ENCODE peak calls at places on chromosome 17, in eight cellular contexts. I is DMS79, Q is iris pigment epithelial cell, L is H9, O is omental fat pad, W is aorta, P is lower lobe of right lung, H is T47D. N is an unnamed sample.

GRCh38 chr17:17150450-17150804 is 55.7 kb downstream of the PLD6 start:
- DNase-seq in L (no peak), Q (no peak), O (no peak), P (no peak), I (no peak), W (no peak), H (no peak), N (no peak)

GRCh38 chr17:74177018-74177450 is 26.4 kb upstream of the RPL38 start:
- DNase-seq in O (no peak), I (no peak), L (no peak), W (no peak), Q (peak), H (no peak), P (no peak), N (no peak)

GRCh38 chr17:72456026-72456569 is 335.3 kb downstream of the SOX9 start:
- DNase-seq in W (no peak), O (no peak), Q (peak), P (no peak), L (no peak), I (no peak), H (peak), N (no peak)

GRCh38 chr17:80698297-80698696 is 153.7 kb downstream of the RPTOR start:
- DNase-seq in I (no peak), Q (no peak), H (no peak), L (no peak), O (no peak), W (no peak), P (no peak), N (no peak)

GRCh38 chr17:41814195-41814594 is 1.4 kb downstream of the FKBP10 start:
- DNase-seq in P (no peak), W (no peak), L (no peak), O (no peak), Q (peak), I (no peak), H (no peak), N (no peak)

GRCh38 chr17:35057332-35057915 is 6.1 kb downstream of the RFFL start:
- DNase-seq in H (peak), L (no peak), W (no peak), Q (no peak), O (no peak), P (no peak), I (peak), N (no peak)

GRCh38 chr17:18027280-18027679 is 11.7 kb downstream of the ATPAF2 start:
- DNase-seq in H (no peak), L (no peak), Q (no peak), I (no peak), W (no peak), O (no peak), P (no peak), N (no peak)

GRCh38 chr17:19361326-19361725 is 1.2 kb downstream of the B9D1 start:
- DNase-seq in H (no peak), P (no peak), W (peak), L (no peak), Q (no peak), O (no peak), I (no peak), N (no peak)

GRCh38 chr17:75364078-75364477 is 41.4 kb downstream of the GRB2 start:
- DNase-seq in W (no peak), P (no peak), L (no peak), Q (peak), O (no peak), H (peak), I (no peak), N (no peak)